ENCODE peak calls at places on chromosomes 5 and 9, in five cellular contexts. X is stimulated activated CD4-positive, alpha-beta T cell treated with anti-CD3 and anti-CD28 coated beads, Interleukin-1b, Interleukin-23, amount 100 ng/mL, for 4 hours; G is endothelial cell; C is activated CD4-positive, CD25-positive, alpha-beta regulatory T cell; T is body of pancreas. K is an unnamed sample.

GRCh38 chr5:80067531-80067930 is 32.4 kb downstream of the THBS4 start:
- DNase-seq in X (no peak), T (no peak), C (no peak), G (no peak), K (no peak)

GRCh38 chr5:133119233-133119711 is 67.5 kb downstream of the HSPA4 start:
- DNase-seq in X (no peak), G (no peak), C (no peak), T (no peak), K (no peak)

GRCh38 chr9:88953401-88954029 is 37.8 kb upstream of the S1PR3 start:
- DNase-seq in C (no peak), T (no peak), X (no peak), G (no peak), K (no peak)

GRCh38 chr5:98428806-98429205 is 344.7 kb upstream of the RGMB start:
- DNase-seq in X (no peak), C (no peak), G (no peak), T (peak; percentile 32), K (no peak)

GRCh38 chr9:137316012-137316981 is 14.2 kb upstream of the NRARP start:
- DNase-seq in X (no peak), C (no peak), T (peak; percentile 66), G (peak; percentile 83), K (no peak)

GRCh38 chr5:111069839-111070238 is 1.7 kb upstream of the TSLP start:
- DNase-seq in X (no peak), T (no peak), C (no peak), G (no peak), K (no peak)

GRCh38 chr9:107422189-107422802 is 67.3 kb downstream of the KLF4 start:
- DNase-seq in T (peak; percentile 67), X (peak; percentile 4), C (no peak), G (peak; percentile 84), K (peak; percentile 23)

GRCh38 chr5:57202811-57203210 is 29.0 kb downstream of the GPBP1 start:
- DNase-seq in X (no peak), C (no peak), T (no peak), G (no peak), K (no peak)

GRCh38 chr9:138082918-138083636 is 205.5 kb downstream of the CACNA1B start:
- DNase-seq in X (no peak), C (no peak), T (no peak), G (no peak), K (no peak)

GRCh38 chr5:78647838-78648358 is 674 bp downstream of the LHFPL2 start:
- DNase-seq in G (peak; percentile 59), T (peak; percentile 75), C (no peak), X (no peak), K (no peak)

GRCh38 chr5:17113174-17113941 is 104.1 kb upstream of the BASP1 start:
- DNase-seq in T (no peak), C (no peak), X (no peak), G (no peak), K (no peak)